ENCODE peak calls at places on chromosomes 6 and 20, in seven cellular contexts. N is WTC11, U is spleen, J is BJ, B is endothelial cell, Y is AG09309, K is GM13976. X is an unnamed sample.

GRCh38 chr6:147287869-147288271 is 83.7 kb downstream of the STXBP5 start:
- DNase-seq in U (no peak), J (no peak), B (no peak), N (no peak), Y (peak), K (no peak), X (no peak)

GRCh38 chr20:916125-916799 is at the start of gene ANGPT4:
- DNase-seq in J (no peak), B (no peak), U (no peak), Y (no peak), K (no peak), N (peak), X (no peak)

GRCh38 chr6:137136065-137136464 is 37.4 kb downstream of the IL22RA2 start:
- DNase-seq in U (no peak), K (no peak), N (no peak), B (no peak), J (no peak), Y (no peak), X (no peak)

GRCh38 chr6:88380083-88380482 is 213.9 kb upstream of the CNR1 start:
- DNase-seq in N (no peak), K (no peak), B (no peak), J (no peak), Y (peak), U (peak), X (no peak)

GRCh38 chr6:2021713-2022125 is 223.7 kb downstream of the GMDS start:
- DNase-seq in B (no peak), N (no peak), Y (peak), J (peak), U (no peak), K (no peak), X (no peak)

GRCh38 chr6:98945311-98946005 is 2.3 kb downstream of the FBXL4 start:
- DNase-seq in N (no peak), Y (no peak), K (no peak), U (no peak), J (no peak), B (no peak), X (no peak)

GRCh38 chr6:3318226-3318625 is 59.5 kb downstream of the PSMG4 start:
- DNase-seq in B (no peak), N (no peak), K (peak), U (peak), Y (no peak), J (no peak), X (no peak)

GRCh38 chr6:134529921-134530320 is 212.0 kb upstream of the SGK1 start:
- DNase-seq in U (no peak), N (no peak), Y (no peak), K (no peak), B (no peak), J (peak), X (no peak)

GRCh38 chr20:10177326-10177725 is 41.3 kb upstream of the SNAP25 start:
- DNase-seq in J (no peak), K (no peak), U (no peak), Y (no peak), N (no peak), B (no peak), X (no peak)

GRCh38 chr6:113050979-113051378 is 703.8 kb downstream of the RFPL4B start:
- DNase-seq in K (no peak), J (no peak), Y (no peak), B (peak), N (peak), U (no peak), X (no peak)

GRCh38 chr6:26214826-26215199 is 127.6 kb downstream of the HFE start:
- DNase-seq in U (peak), B (no peak), J (no peak), N (no peak), Y (no peak), K (no peak), X (no peak)

GRCh38 chr20:10487354-10488115 is 52.4 kb downstream of the SLX4IP start:
- DNase-seq in Y (no peak), J (no peak), N (no peak), B (no peak), U (no peak), K (no peak), X (no peak)

GRCh38 chr6:13105139-13105538 is 223.2 kb downstream of the TBC1D7 start:
- DNase-seq in N (no peak), J (no peak), Y (no peak), K (no peak), U (no peak), B (no peak), X (no peak)

GRCh38 chr20:48007356-48007755 is 222.1 kb upstream of the SULF2 start:
- DNase-seq in Y (no peak), B (no peak), K (no peak), J (no peak), U (no peak), N (no peak), X (no peak)

GRCh38 chr6:14880717-14881116 is 365.2 kb upstream of the JARID2 start:
- DNase-seq in J (no peak), K (no peak), B (peak), Y (no peak), U (no peak), N (no peak), X (no peak)

GRCh38 chr6:19477563-19477962 is 359.6 kb upstream of the ID4 start:
- DNase-seq in B (no peak), N (no peak), Y (no peak), J (no peak), U (no peak), K (no peak), X (no peak)

GRCh38 chr20:11952621-11953020 is 34.9 kb downstream of the BTBD3 start:
- DNase-seq in B (no peak), J (no peak), N (no peak), K (no peak), U (no peak), Y (no peak), X (no peak)

GRCh38 chr6:108321253-108321740 is 26.4 kb downstream of the AFG1L start:
- DNase-seq in N (no peak), Y (no peak), J (no peak), U (no peak), K (no peak), B (no peak), X (no peak)

GRCh38 chr6:117930645-117931044 is 23.6 kb downstream of the SLC35F1 start:
- DNase-seq in J (no peak), U (no peak), N (no peak), K (no peak), B (no peak), Y (no peak), X (no peak)

GRCh38 chr20:45253260-45253659 is 1.1 kb downstream of the SLPI start:
- DNase-seq in B (no peak), Y (no peak), U (no peak), J (no peak), N (no peak), K (no peak), X (no peak)

GRCh38 chr6:56148488-56149190 is 98.7 kb downstream of the COL21A1 start:
- DNase-seq in J (no peak), Y (no peak), U (no peak), K (no peak), B (no peak), N (no peak), X (no peak)

GRCh38 chr6:56938634-56939294 is 16.1 kb upstream of the BEND6 start:
- DNase-seq in Y (peak), K (no peak), U (no peak), N (no peak), J (peak), B (no peak), X (no peak)

GRCh38 chr20:52251137-52251700 is 59.6 kb upstream of the ZFP64 start:
- DNase-seq in J (no peak), B (no peak), N (no peak), Y (no peak), U (no peak), K (no peak), X (no peak)

GRCh38 chr6:40930555-40930954 is 108.5 kb downstream of the UNC5CL start:
- DNase-seq in U (no peak), K (no peak), Y (no peak), J (no peak), N (no peak), B (no peak), X (no peak)

GRCh38 chr6:92806254-92806653 is 613.1 kb downstream of the EPHA7 start:
- DNase-seq in B (no peak), Y (no peak), K (no peak), J (no peak), N (no peak), U (no peak), X (no peak)

GRCh38 chr6:92810913-92811312 is 608.4 kb downstream of the EPHA7 start:
- DNase-seq in K (peak), Y (no peak), B (peak), U (no peak), N (peak), J (no peak), X (peak)
- TF ChIP-seq CTCF in K (peak), Y (peak), B (peak), U (no peak), N (peak), J (peak), X (peak)

GRCh38 chr6:166512567-166512966 is 73.9 kb downstream of the RAMACL start:
- DNase-seq in U (peak), N (no peak), K (peak), B (no peak), J (no peak), Y (no peak), X (no peak)
- TF ChIP-seq CTCF in U (no peak), N (no peak), K (no peak), B (no peak), J (no peak), Y (no peak), X (no peak)

GRCh38 chr20:35489717-35490116 is 34.3 kb downstream of the CEP250 start:
- DNase-seq in Y (no peak), N (no peak), J (no peak), U (no peak), B (no peak), K (no peak), X (no peak)
- TF ChIP-seq CTCF in Y (no peak), N (no peak), J (no peak), U (no peak), B (no peak), K (no peak), X (no peak)

GRCh38 chr20:2867081-2867860 is 6.0 kb upstream of the PTPRA start:
- DNase-seq in Y (no peak), J (no peak), B (no peak), N (no peak), U (no peak), K (no peak), X (no peak)

GRCh38 chr20:2866236-2866635 is 7.0 kb upstream of the PTPRA start:
- DNase-seq in B (no peak), K (no peak), U (no peak), Y (no peak), N (no peak), J (no peak), X (no peak)

GRCh38 chr20:2865101-2865500 is 8.2 kb upstream of the PTPRA start:
- DNase-seq in N (no peak), K (no peak), Y (no peak), J (no peak), U (no peak), B (no peak), X (no peak)

GRCh38 chr20:2864626-2865025 is 8.7 kb upstream of the PTPRA start:
- DNase-seq in J (no peak), N (no peak), Y (no peak), K (no peak), U (no peak), B (no peak), X (no peak)

DNA sequence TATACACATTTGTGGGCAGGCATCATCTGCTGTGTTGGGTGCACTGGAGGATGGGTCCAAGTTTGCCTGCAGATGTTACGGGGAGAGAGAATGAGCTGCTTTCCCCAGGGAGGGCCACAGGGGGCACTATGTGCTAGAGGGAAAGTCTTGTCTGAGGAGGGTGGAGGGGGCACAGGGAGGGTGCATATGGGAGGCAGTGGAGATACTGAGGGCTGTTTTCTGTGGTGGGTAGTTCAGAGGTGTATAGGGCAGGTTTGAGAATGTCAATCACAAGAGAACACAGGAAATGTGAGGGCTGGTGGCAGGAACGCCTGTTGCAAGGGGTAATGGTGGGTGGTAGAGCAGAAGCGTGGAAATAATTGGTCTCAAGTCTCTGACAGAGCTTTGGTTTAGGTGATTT is 7.7 kb upstream of the PTPRA start:
- DNase-seq in K (no peak), J (no peak), Y (no peak), B (no peak), N (peak), U (no peak), X (no peak)
- TF ChIP-seq CTCF in K (no peak), J (peak), Y (no peak), B (no peak), N (no peak), U (no peak), X (no peak)

DNA sequence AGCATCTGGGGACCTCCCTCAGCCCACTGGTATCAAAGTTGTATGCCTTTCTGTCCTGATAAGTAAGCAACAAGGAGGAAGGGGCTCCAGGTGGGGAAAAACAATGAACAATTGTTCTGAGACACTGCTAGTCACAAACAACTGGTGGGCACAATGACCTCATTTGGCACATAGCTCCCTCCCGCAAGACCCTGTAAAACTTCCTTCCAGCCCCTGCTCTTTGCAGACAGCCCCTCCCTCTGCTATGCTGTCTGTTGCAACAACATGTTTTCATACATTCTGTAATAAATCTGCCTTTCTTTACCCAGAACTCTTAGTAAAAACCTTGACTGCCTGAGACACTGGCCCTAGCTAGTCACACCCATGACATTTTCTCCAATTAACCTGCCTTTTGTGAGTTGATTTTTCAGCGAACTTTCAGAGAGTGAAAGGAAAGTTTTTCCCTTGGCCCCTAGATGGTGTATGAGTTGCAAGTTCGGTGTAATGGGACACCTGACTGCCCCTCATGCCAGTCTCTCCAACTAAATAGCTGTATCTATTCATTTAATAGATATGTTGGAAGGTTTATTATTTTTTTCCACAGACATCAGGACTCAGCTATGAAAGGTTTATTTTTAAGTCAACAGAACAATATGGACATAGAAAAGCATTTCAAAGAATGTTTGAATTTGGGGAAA is 142.3 kb upstream of the SLC22A16 start:
- DNase-seq in N (no peak), Y (no peak), B (peak), U (no peak), J (no peak), K (peak), X (no peak)
- TF ChIP-seq CTCF in N (no peak), Y (peak), B (peak), U (no peak), J (peak), K (no peak), X (peak)

GRCh38 chr6:132392792-132393191 is 8.5 kb downstream of the MOXD1 start:
- DNase-seq in U (no peak), B (no peak), Y (no peak), J (no peak), N (no peak), K (no peak), X (no peak)
- TF ChIP-seq CTCF in U (no peak), B (no peak), Y (peak), J (no peak), N (no peak), K (no peak), X (peak)

DNA sequence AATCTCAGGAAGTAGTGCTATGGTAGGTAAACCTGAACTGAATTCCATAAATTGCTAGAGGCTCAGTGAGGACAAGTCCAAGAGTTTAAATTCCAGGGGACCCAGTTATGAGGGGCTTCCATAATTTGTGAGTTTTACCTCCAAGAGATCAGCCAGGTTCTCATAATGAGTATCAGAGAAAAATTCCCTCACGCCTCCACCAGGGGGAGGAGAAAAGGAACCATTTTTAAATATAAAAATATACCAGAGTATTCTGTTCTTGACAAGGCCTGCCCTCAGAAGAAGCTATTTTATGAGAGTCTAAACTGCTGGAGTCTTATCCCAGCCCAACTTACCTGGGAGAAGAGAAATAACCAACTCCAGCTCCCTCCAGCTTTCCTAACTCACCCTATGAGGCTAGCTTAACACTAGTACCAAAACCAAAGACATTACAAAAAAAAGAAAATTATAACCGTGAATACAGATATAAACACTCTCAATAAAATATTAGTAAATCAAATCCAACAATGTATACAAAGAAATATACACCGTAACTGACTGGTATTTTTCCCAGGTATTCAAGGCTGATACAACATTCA is 158.7 kb downstream of the TFAP2A start:
- DNase-seq in J (no peak), Y (no peak), B (no peak), K (peak), U (no peak), N (no peak), X (no peak)
- TF ChIP-seq CTCF in J (peak), Y (peak), B (peak), K (no peak), U (no peak), N (peak), X (peak)

GRCh38 chr20:56195946-56196345 is 52.6 kb upstream of the MC3R start:
- DNase-seq in K (no peak), N (no peak), J (no peak), B (no peak), U (no peak), Y (no peak), X (no peak)

GRCh38 chr20:56202493-56203077 is 45.9 kb upstream of the MC3R start:
- DNase-seq in J (no peak), B (no peak), N (no peak), U (no peak), Y (no peak), K (no peak), X (no peak)

GRCh38 chr20:56204206-56204605 is 44.3 kb upstream of the MC3R start:
- DNase-seq in K (no peak), J (no peak), N (no peak), B (no peak), Y (no peak), U (no peak), X (no peak)

GRCh38 chr20:56205350-56205749 is 43.2 kb upstream of the MC3R start:
- DNase-seq in N (no peak), J (no peak), U (no peak), B (no peak), Y (no peak), K (no peak), X (no peak)

DNA sequence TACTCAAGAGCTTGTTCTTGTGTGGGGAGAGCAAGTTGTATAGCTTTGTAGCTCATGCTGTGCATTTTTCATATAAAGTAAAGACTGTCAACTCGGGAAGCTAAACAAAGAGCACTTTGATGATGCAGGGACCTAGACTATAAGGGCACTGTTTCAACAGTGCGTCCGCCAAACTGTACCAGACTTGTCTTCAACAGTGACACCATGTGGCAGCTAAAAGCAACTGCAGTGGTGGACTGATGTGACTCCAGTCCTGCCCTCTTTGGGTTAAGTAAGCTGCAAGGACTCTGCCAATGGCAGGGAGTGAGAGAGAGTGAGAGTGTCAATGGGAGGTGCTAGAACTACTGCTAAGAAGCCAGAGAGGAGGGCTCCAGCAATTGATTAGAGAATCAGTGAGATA is 48.1 kb upstream of the MC3R start:
- DNase-seq in N (no peak), B (no peak), J (no peak), K (no peak), U (no peak), Y (no peak), X (no peak)
- TF ChIP-seq CTCF in N (no peak), B (peak), J (peak), K (no peak), U (no peak), Y (no peak), X (no peak)

GRCh38 chr6:33454009-33454946 is at the start of gene ZBTB9:
- DNase-seq in Y (peak), B (peak), U (peak), N (peak), J (peak), K (peak), X (peak)
- TF ChIP-seq CTCF in Y (no peak), B (no peak), U (no peak), N (no peak), J (no peak), K (no peak), X (no peak)

GRCh38 chr6:79230149-79230548 is 4.3 kb downstream of the HMGN3 start:
- DNase-seq in K (no peak), J (no peak), N (no peak), U (no peak), B (no peak), Y (no peak), X (no peak)

GRCh38 chr6:79231101-79231500 is 3.4 kb downstream of the HMGN3 start:
- DNase-seq in Y (no peak), J (no peak), B (no peak), N (no peak), K (no peak), U (no peak), X (no peak)

GRCh38 chr6:79232696-79233462 is 1.6 kb downstream of the HMGN3 start:
- DNase-seq in K (no peak), U (no peak), Y (no peak), N (no peak), B (no peak), J (no peak), X (no peak)

GRCh38 chr6:79234150-79235022 is at the start of gene HMGN3:
- DNase-seq in K (peak), N (peak), B (peak), J (peak), U (peak), Y (peak), X (peak)

GRCh38 chr6:79233611-79234149 is 802 bp downstream of the HMGN3 start:
- DNase-seq in J (peak), N (peak), B (peak), Y (peak), K (peak), U (peak), X (peak)
- TF ChIP-seq CTCF in J (peak), N (no peak), B (no peak), Y (peak), K (peak), U (peak), X (peak)

X was measured in progenitor cell of endocrine pancreas.